ENCODE peak calls at places on chromosomes 16 and 17, in six cellular contexts. W is Caco-2, R is RWPE2, T is GM13977, E is BJ, S is neural crest cell. V is an unnamed sample.
A peak's percentile ranks its signal among the peaks of the same experiment; 100 is the strongest.

GRCh38 chr16:30740364-30741251 is 7.6 kb upstream of the PHKG2 start:
- DNase-seq in W (peak; percentile 92), R (peak; percentile 97), T (no peak), E (peak; percentile 22), S (no peak), V (peak; percentile 74)

GRCh38 chr17:83099570-83100181 is 20.3 kb downstream of the METRNL start:
- DNase-seq in W (no peak), R (no peak), T (no peak), E (no peak), S (no peak), V (peak; percentile 69)

GRCh38 chr17:61307905-61308886 is 91.4 kb upstream of the TBX2 start:
- DNase-seq in W (no peak), R (no peak), T (no peak), E (peak; percentile 98), S (no peak), V (peak; percentile 93)

GRCh38 chr17:75262112-75262606 is 480 bp downstream of the MRPS7 start:
- DNase-seq in W (no peak), R (no peak), T (no peak), E (no peak), S (no peak), V (no peak)

GRCh38 chr16:1708768-1709180 is 2.8 kb downstream of the MAPK8IP3 start:
- DNase-seq in W (no peak), R (no peak), T (no peak), E (no peak), S (no peak), V (peak; percentile 39)

GRCh38 chr16:24217456-24217855 is 38.7 kb upstream of the CACNG3 start:
- DNase-seq in W (no peak), R (no peak), T (no peak), E (no peak), S (no peak), V (no peak)

GRCh38 chr17:9886141-9886930 is 18.7 kb downstream of the RCVRN start:
- DNase-seq in W (no peak), R (no peak), T (no peak), E (no peak), S (no peak), V (no peak)

GRCh38 chr17:75684924-75685323 is 17.8 kb downstream of the SAP30BP start:
- DNase-seq in W (peak; percentile 58), R (peak; percentile 99), T (no peak), E (peak; percentile 78), S (no peak), V (peak; percentile 76)

GRCh38 chr16:10181196-10182162 is 749 bp downstream of the GRIN2A start:
- DNase-seq in W (peak; percentile 67), R (no peak), T (peak; percentile 88), E (no peak), S (peak; percentile 78), V (peak; percentile 67)

GRCh38 chr16:79316004-79316458 is 284.5 kb downstream of the MAF start:
- DNase-seq in W (no peak), R (no peak), T (no peak), E (no peak), S (no peak), V (no peak)

DNA sequence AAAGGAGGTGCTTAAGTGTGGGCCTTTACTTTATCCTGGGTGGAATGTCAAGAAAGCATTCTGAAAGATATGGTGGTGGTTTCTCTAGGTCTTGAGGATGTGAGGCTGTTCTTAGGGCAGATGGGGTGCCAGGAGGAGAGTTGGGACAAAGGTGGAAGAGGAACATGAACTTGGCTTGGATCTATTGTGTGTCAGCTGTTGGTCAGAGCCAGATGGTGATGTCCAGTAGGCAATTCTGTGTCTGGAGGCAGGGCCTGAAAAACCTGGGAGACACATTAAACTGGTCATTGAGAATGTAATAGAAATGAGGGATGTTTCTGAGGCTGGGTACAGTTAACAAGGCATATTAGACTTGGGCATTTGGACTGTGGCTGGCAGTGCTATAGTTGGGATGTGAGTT is 32.6 kb upstream of the RGS9 start:
- DNase-seq in W (no peak), R (no peak), T (no peak), E (no peak), S (no peak), V (no peak)
- TF ChIP-seq CTCF in W (no peak), R (no peak), T (no peak), E (no peak), S (no peak), V (no peak)

GRCh38 chr17:64130559-64131001 is 636 bp upstream of the ERN1 start:
- DNase-seq in W (no peak), R (no peak), T (peak; percentile 53), E (no peak), S (no peak), V (no peak)

GRCh38 chr17:64131606-64132270 is 1.8 kb upstream of the ERN1 start:
- DNase-seq in W (no peak), R (no peak), T (no peak), E (no peak), S (no peak), V (no peak)

GRCh38 chr17:64129515-64129764 is 504 bp downstream of the ERN1 start:
- DNase-seq in W (peak; percentile 45), R (no peak), T (no peak), E (no peak), S (no peak), V (no peak)

GRCh38 chr17:64128787-64129514 is 993 bp downstream of the ERN1 start:
- DNase-seq in W (no peak), R (no peak), T (no peak), E (no peak), S (no peak), V (peak; percentile 28)

DNA sequence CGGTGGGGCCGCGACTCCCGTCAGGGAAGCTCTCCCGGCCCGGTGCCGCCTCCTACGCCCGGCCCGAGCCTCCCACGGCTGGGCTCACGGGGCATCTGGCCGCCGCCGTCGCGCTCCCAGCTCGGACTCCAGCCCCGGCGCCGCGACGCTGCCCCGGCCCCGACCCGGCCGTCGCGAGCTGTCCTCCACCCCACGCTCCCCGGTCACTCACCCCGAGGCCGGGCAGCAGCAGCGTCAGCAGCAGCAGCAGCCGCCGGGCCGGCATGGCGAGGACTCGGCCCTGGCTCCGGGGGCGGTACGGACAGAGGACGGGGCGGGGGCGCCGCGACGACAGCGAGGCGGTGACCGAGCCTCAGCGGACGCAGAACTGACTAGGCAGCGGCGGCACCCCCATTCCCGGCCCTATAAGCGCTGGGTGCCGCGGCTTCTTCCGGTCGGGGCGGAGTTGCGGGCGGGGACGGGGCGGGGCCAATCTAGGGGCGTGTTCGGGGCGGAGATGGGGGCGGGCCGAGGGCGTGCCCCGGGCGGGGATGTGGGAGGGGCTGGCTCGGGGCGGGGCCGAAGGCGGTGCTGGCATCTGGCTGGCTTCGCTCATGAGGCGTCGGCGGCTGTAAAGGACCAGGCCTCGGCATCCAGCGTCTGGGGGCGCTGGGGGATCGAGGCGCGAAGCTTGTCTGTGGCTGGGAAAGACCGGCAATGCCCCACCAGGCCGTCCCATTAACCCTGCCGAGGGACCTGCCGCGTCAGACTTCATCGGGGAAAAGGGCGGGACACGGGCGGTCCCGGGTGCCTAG is at the start of gene ERN1:
- DNase-seq in W (peak; percentile 95), R (peak; percentile 91), T (peak; percentile 96), E (no peak), S (peak; percentile 81), V (peak; percentile 96)
- TF ChIP-seq CTCF in W (no peak), R (no peak), T (no peak), E (no peak), S (no peak), V (no peak)

GRCh38 chr17:33338242-33338641 is 45.1 kb upstream of the ASIC2 start:
- DNase-seq in W (no peak), R (no peak), T (no peak), E (no peak), S (no peak), V (no peak)

GRCh38 chr17:33334703-33335102 is 41.6 kb upstream of the ASIC2 start:
- DNase-seq in W (no peak), R (no peak), T (no peak), E (no peak), S (no peak), V (no peak)

GRCh38 chr17:33330877-33331276 is 37.8 kb upstream of the ASIC2 start:
- DNase-seq in W (no peak), R (no peak), T (no peak), E (no peak), S (no peak), V (no peak)

DNA sequence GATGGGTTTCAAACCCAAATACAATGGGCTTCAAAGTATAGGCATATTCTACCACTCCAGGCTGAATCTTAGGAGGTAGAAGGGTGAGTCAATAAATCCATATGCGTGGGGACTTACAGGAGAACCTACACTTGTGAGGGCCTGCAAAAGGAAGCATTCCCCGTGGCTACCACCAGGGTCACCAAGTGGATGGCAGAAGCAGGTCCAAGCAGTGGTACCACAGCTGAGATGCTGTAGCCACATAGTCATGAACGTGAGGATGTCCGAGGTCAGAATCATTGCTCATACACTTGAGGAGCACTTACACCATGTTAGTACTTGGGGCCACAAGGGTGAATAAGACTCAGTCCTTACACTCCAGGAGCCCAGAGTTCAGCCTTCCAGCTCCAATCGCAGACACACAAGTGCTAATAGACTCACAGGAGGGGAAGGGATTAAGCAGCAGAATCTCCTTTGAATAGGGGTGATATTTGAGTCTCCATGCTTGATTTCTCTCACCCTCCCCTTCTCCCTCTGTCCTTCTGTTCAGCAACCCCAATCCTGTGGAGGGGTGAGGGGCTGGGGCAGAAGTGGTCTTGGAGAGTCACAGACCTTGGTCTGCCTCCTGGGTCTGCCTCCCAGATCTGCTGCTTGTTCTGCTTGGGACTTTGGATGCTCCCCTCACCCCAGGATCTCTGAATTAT is 42.5 kb upstream of the ASIC2 start:
- DNase-seq in W (peak; percentile 30), R (no peak), T (no peak), E (no peak), S (no peak), V (no peak)
- TF ChIP-seq CTCF in W (peak; percentile 29), R (no peak), T (peak; percentile 11), E (no peak), S (peak; percentile 27), V (no peak)

GRCh38 chr17:81189670-81190530 is 23.9 kb upstream of the AATK start:
- DNase-seq in W (peak; percentile 68), R (no peak), T (peak; percentile 42), E (no peak), S (no peak), V (no peak)
- TF ChIP-seq CTCF in W (peak; percentile 65), R (peak; percentile 7), T (no peak), E (peak; percentile 22), S (no peak), V (peak; percentile 10)

DNA sequence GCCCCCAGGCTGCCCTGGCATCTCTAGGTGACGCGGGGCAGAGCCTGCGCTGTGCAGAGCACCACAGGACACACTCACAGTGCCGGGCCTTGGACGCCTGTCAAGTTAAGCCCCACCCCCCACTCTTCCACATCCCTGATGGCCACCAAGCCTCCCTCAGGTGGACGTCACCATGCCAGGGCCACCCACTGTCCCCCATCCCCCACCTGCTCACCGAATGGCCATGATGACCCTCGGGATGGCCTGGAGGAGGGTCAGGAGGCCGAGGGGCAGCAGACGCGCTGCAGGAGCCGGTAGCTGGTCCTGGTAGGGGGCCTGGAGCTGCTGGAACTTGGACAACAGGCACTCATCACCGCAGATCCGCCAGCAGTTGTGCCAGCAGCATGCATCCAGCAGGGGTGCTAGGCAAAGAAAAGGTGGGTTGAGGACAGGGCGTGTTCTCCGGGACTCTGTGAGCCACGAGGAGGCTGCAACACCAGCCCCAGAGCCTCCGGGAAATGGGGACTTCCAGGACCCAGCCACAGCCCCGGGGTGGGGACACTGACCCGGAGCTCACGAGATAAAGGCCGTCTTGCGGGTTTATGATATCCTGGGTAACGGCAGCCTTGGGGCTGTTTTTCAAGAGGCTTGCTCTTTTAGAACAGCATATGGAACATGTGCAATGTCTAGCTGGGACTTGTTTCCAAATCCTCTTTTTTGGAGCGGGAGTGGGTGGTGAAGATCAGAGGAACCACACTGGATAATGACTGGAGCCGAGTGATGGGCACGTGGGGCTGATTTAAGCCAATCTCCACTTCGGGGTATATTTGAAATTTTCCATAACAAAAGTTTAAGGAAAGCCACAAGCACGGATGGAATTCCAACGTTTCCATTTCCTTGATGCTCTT is 11.4 kb downstream of the C16orf95 start:
- DNase-seq in W (no peak), R (no peak), T (no peak), E (peak; percentile 62), S (no peak), V (no peak)
- TF ChIP-seq CTCF in W (no peak), R (no peak), T (no peak), E (peak; percentile 59), S (peak; percentile 14), V (peak; percentile 16)

V was measured in astrocyte of the spinal cord.